ENCODE peak calls at places on chromosomes 3 and 15, in four cellular contexts. One of them, this sample, is unnamed.

GRCh38 chr3:170992854-170993253 is 33.7 kb downstream of the SLC2A2 start:
- DNase-seq in body of pancreas: no peak
- DNase-seq in CD8-positive, alpha-beta T cell: no peak
- DNase-seq in adrenal gland: no peak
- DNase-seq in this sample: peak; percentile 29

GRCh38 chr3:177724020-177724638 is 526.8 kb upstream of the TBL1XR1 start:
- DNase-seq in body of pancreas: peak; percentile 37
- DNase-seq in CD8-positive, alpha-beta T cell: no peak
- DNase-seq in adrenal gland: peak; percentile 70
- DNase-seq in this sample: no peak

GRCh38 chr3:13496879-13497278 is 16.8 kb downstream of the HDAC11 start:
- DNase-seq in body of pancreas: no peak
- DNase-seq in CD8-positive, alpha-beta T cell: no peak
- DNase-seq in adrenal gland: no peak
- DNase-seq in this sample: no peak

GRCh38 chr15:33226559-33227181 is 32.2 kb upstream of the FMN1 start:
- DNase-seq in body of pancreas: peak; percentile 64
- DNase-seq in CD8-positive, alpha-beta T cell: peak; percentile 58
- DNase-seq in adrenal gland: peak; percentile 28
- DNase-seq in this sample: peak; percentile 49

GRCh38 chr3:144031938-144032337 is 60.3 kb downstream of the DIPK2A start:
- DNase-seq in body of pancreas: peak; percentile 81
- DNase-seq in CD8-positive, alpha-beta T cell: no peak
- DNase-seq in adrenal gland: peak; percentile 75
- DNase-seq in this sample: peak; percentile 46

GRCh38 chr15:31227235-31227634 is 99.4 kb upstream of the KLF13 start:
- DNase-seq in body of pancreas: no peak
- DNase-seq in CD8-positive, alpha-beta T cell: no peak
- DNase-seq in adrenal gland: no peak
- DNase-seq in this sample: no peak

GRCh38 chr3:11903047-11903446 is 56.4 kb upstream of the TAMM41 start:
- DNase-seq in body of pancreas: no peak
- DNase-seq in CD8-positive, alpha-beta T cell: no peak
- DNase-seq in adrenal gland: no peak
- DNase-seq in this sample: no peak

GRCh38 chr3:52126500-52126899 is 27.7 kb downstream of the POC1A start:
- DNase-seq in body of pancreas: no peak
- DNase-seq in CD8-positive, alpha-beta T cell: no peak
- DNase-seq in adrenal gland: no peak
- DNase-seq in this sample: no peak

GRCh38 chr3:13085081-13085845 is 12.0 kb upstream of the IQSEC1 start:
- DNase-seq in body of pancreas: no peak
- DNase-seq in CD8-positive, alpha-beta T cell: no peak
- DNase-seq in adrenal gland: no peak
- DNase-seq in this sample: no peak

GRCh38 chr15:53962646-53963561 is 15.3 kb upstream of the UNC13C start:
- DNase-seq in body of pancreas: peak; percentile 55
- DNase-seq in CD8-positive, alpha-beta T cell: no peak
- DNase-seq in adrenal gland: no peak
- DNase-seq in this sample: no peak

GRCh38 chr15:41022487-41023090 is 69.3 kb downstream of the CHAC1 start:
- DNase-seq in body of pancreas: peak; percentile 25
- DNase-seq in CD8-positive, alpha-beta T cell: peak; percentile 1
- DNase-seq in adrenal gland: peak; percentile 44
- DNase-seq in this sample: peak; percentile 80

GRCh38 chr3:35829499-35829898 is 190.2 kb downstream of the ARPP21 start:
- DNase-seq in body of pancreas: no peak
- DNase-seq in CD8-positive, alpha-beta T cell: no peak
- DNase-seq in adrenal gland: no peak
- DNase-seq in this sample: no peak

GRCh38 chr15:77975332-77976119 is 102.0 kb downstream of the TBC1D2B start:
- DNase-seq in body of pancreas: no peak
- DNase-seq in CD8-positive, alpha-beta T cell: no peak
- DNase-seq in adrenal gland: no peak
- DNase-seq in this sample: no peak

GRCh38 chr15:48062476-48062875 is 58.3 kb upstream of the SLC24A5 start:
- DNase-seq in body of pancreas: peak; percentile 8
- DNase-seq in CD8-positive, alpha-beta T cell: no peak
- DNase-seq in adrenal gland: no peak
- DNase-seq in this sample: peak; percentile 68

GRCh38 chr15:79595995-79596622 is 164.0 kb downstream of the MINAR1 start:
- DNase-seq in body of pancreas: peak; percentile 69
- DNase-seq in CD8-positive, alpha-beta T cell: no peak
- DNase-seq in adrenal gland: peak; percentile 83
- DNase-seq in this sample: peak; percentile 73

DNA sequence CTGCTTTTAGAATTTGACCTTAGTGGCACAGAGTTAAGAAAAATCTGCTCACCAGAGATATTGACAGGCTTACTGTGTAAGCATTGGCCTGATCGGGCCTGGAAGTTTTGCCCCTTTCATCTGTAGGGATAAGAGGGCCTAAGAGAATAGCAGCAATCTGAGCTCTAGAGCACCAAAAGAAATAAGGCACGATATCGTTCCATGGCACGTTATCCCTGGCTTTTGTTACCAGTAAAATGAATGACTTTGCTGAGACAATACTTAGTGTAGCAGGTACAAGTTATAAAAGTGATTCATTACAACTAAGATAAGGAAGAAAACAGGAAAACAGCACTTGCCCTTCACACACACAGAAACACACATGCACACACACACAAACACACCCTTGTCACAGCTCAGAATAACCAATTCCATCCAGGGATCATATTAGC is 5.0 kb downstream of the THBS1 start:
- DNase-seq in body of pancreas: no peak
- DNase-seq in CD8-positive, alpha-beta T cell: no peak
- DNase-seq in adrenal gland: no peak
- DNase-seq in this sample: no peak
- H3K9me3 ChIP-seq in body of pancreas: no peaks in the 10 kb centered on the region
- H3K9me3 ChIP-seq in CD8-positive, alpha-beta T cell: no peaks in the 10 kb centered on the region
- H3K9me3 ChIP-seq in adrenal gland: no peaks in the 10 kb centered on the region
- H3K9me3 ChIP-seq in this sample: no peaks in the 10 kb centered on the region

DNA sequence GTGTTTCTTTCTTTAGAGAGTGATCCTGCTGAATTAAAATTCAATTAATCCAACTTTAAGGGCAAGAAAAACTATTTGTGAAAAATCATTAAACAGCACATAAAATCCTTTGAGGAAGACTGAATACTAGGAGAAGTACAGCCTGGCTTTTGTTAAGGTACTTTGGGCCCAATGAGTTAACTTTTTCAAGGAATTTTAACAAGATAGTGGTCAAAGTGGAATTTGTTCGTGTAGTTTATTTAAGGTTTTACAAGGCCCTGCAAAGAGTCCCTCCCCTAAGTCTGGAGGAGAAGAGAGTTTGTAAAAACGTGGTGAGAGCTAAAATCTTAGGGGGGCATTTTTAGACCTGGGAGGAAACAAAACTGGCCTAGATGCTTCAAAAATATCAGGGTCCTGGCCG is 26.0 kb upstream of the TRIM71 start:
- DNase-seq in body of pancreas: no peak
- DNase-seq in CD8-positive, alpha-beta T cell: no peak
- DNase-seq in adrenal gland: no peak
- DNase-seq in this sample: no peak
- H3K9me3 ChIP-seq in body of pancreas: no peaks in the 10 kb centered on the region
- H3K9me3 ChIP-seq in CD8-positive, alpha-beta T cell: no peaks in the 10 kb centered on the region
- H3K9me3 ChIP-seq in adrenal gland: no peaks in the 10 kb centered on the region
- H3K9me3 ChIP-seq in this sample: no peaks in the 10 kb centered on the region

GRCh38 chr15:20351448-20351961 is 190.1 kb downstream of the GOLGA6L6 start:
- DNase-seq in body of pancreas: peak; percentile 30
- DNase-seq in CD8-positive, alpha-beta T cell: no peak
- DNase-seq in adrenal gland: peak; percentile 19
- DNase-seq in this sample: no peak
- H3K9me3 ChIP-seq in body of pancreas: no peaks in the 10 kb centered on the region
- H3K9me3 ChIP-seq in CD8-positive, alpha-beta T cell: no peaks in the 10 kb centered on the region
- H3K9me3 ChIP-seq in adrenal gland: no peaks in the 10 kb centered on the region
- H3K9me3 ChIP-seq in this sample: peaks cover 16% of the 10 kb centered on the region

DNA sequence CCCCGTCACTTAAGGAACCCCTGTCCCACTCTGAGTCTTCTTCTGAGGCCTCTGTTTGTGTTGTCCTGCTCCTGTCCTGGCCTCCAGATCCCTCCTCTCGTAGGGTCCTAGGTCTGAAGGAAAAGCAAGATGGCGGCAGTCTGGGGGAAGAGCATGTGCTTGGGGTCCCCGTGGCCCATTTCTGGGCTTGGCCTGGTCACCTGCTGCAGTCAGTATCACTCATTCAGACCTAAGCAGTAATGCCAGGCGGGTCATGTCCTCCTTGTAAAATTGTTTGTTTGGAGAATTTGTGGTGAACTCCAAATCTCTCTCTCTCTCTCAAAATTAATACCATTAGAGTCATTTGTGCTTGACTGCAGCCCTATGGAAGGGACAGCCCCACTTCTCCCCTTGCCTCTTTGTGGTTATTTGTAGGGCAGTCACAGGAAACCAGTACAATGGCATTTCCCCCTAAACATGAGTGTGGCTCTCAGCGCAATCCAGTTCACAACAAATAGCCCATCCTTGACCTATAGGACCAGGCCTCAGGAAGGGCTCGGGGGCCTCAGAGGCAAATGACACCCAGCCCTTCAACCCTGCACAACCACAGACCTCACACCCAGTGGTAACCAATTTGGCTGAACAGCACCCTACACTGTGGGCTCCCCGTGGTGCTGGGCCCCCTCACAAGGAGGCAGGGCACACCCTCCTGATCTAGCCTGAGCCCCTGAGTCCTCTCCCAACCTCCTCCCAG is 173.5 kb downstream of the OR4M2 start:
- DNase-seq in body of pancreas: no peak
- DNase-seq in CD8-positive, alpha-beta T cell: no peak
- DNase-seq in adrenal gland: no peak
- DNase-seq in this sample: no peak
- H3K9me3 ChIP-seq in body of pancreas: no peaks in the 10 kb centered on the region
- H3K9me3 ChIP-seq in CD8-positive, alpha-beta T cell: no peaks in the 10 kb centered on the region
- H3K9me3 ChIP-seq in adrenal gland: no peaks in the 10 kb centered on the region
- H3K9me3 ChIP-seq in this sample: peaks cover 7% of the 10 kb centered on the region

DNA sequence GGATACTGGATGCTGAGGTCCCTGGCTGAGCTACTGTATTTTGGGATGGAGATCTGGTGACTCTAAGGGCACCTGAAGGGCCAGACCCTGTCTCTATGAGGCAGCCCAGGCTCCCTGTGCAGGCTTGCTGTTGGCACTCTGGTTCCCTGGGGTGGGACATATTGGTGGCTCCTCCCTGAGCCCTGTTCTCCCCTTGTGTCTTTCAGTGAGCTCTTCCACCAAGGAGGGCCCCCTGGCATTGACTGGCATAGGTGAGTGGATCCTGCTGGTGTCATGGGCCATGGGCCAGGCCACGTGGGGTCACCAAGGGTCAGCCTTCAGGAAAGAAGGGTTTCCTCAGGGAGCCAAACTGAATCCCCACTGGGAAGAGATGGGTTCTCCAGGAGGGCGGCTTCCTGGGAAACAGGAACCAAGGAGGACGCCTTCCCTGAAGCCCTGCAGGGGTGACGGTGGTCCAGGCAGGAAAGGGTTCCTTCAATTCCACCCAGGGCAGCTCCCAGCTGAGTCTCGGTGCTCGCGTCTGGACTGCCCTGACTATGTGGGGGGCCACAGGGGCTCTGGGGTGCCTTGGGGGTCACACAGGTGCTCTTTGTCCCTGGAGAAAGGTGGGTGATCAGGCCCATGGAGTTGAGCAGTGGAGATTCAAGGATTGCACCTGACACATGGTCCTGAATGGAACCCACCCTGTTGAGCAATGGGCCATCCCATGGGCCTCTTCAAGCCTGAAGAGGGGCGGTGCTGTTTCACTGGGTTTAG is 220.4 kb downstream of the SNRPN start:
- DNase-seq in body of pancreas: no peak
- DNase-seq in CD8-positive, alpha-beta T cell: no peak
- DNase-seq in adrenal gland: no peak
- DNase-seq in this sample: no peak
- H3K9me3 ChIP-seq in body of pancreas: peaks cover 35% of the 10 kb centered on the region
- H3K9me3 ChIP-seq in CD8-positive, alpha-beta T cell: no peaks in the 10 kb centered on the region
- H3K9me3 ChIP-seq in adrenal gland: no peaks in the 10 kb centered on the region
- H3K9me3 ChIP-seq in this sample: no peaks in the 10 kb centered on the region

GRCh38 chr15:23690450-23690852 is 3.3 kb upstream of the NDN start:
- DNase-seq in body of pancreas: peak; percentile 74
- DNase-seq in CD8-positive, alpha-beta T cell: no peak
- DNase-seq in adrenal gland: peak; percentile 82
- DNase-seq in this sample: peak; percentile 93
- H3K9me3 ChIP-seq in body of pancreas: no peaks in the 10 kb centered on the region
- H3K9me3 ChIP-seq in CD8-positive, alpha-beta T cell: no peaks in the 10 kb centered on the region
- H3K9me3 ChIP-seq in adrenal gland: no peaks in the 10 kb centered on the region
- H3K9me3 ChIP-seq in this sample: no peaks in the 10 kb centered on the region

DNA sequence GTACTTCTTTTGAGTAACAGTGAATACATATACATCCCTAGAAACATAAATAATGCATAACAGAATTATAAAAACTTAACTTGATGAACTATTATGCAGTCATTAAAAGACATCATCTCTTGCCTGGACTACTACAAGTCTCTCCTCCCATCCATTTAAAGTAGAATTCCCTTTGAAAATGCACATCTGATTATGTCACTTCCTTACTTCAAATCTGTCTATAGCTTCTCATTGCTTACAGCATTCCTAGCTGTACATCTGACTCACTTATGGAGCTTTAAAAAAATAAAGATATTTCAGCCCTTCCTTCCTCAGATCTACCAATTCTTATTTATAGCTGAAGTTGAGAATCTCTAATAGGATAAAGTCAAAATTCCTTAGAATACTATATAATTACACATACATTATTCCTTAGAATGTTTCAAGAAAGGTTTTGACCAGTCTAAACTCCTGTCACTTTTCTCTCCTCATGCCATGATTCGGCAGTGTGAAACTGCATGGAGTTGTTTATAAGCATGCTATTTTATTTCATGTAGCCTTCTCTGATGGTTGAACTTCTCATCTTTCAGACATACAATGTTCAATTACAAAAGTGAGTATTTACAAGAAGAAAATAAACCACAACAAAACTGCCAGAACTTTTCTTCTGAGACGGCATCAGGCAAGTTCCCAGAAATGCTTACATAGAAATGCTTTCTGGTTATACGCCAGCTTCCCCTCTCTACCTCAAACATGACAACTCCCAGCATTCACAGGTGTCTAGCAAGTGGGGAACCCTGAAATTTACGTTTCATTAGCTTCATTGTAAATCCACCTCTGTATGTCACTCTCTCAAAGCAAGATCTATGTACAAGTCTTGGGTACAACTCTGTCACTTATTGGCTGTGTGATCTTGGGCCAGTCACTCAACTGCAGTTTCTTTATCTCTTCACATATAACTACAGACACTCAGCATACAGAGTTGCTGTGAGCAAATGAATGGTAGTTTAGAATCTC is 42.9 kb downstream of the HDGFL3 start:
- DNase-seq in body of pancreas: no peak
- DNase-seq in CD8-positive, alpha-beta T cell: no peak
- DNase-seq in adrenal gland: no peak
- DNase-seq in this sample: peak; percentile 43
- H3K9me3 ChIP-seq in body of pancreas: no peaks in the 10 kb centered on the region
- H3K9me3 ChIP-seq in CD8-positive, alpha-beta T cell: peaks cover 6% of the 10 kb centered on the region
- H3K9me3 ChIP-seq in adrenal gland: no peaks in the 10 kb centered on the region
- H3K9me3 ChIP-seq in this sample: no peaks in the 10 kb centered on the region

This sample was measured in fibroblast of lung.